ENCODE peak calls at places on chromosome 14, in five cellular contexts. A is substantia nigra; Z is CD4-positive, alpha-beta T cell; P is transverse colon; I is pancreas. B is an unnamed sample.

GRCh38 chr14:101980700-101981099 is 16.3 kb downstream of the DYNC1H1 start:
- DNase-seq in A (no peak), Z (no peak), P (peak; percentile 49), I (peak; percentile 59), B (peak; percentile 23)

GRCh38 chr14:53044486-53044885 is 93.6 kb upstream of the FERMT2 start:
- DNase-seq in A (no peak), Z (no peak), P (no peak), I (no peak), B (no peak)

GRCh38 chr14:96039633-96040311 is 610 bp downstream of the C14orf132 start:
- DNase-seq in A (peak; percentile 77), Z (peak; percentile 24), P (no peak), I (no peak), B (no peak)

GRCh38 chr14:57748279-57748678 is 117.6 kb downstream of the SLC35F4 start:
- DNase-seq in A (no peak), Z (no peak), P (no peak), I (no peak), B (no peak)

GRCh38 chr14:32017587-32017986 is 59.5 kb upstream of the ARHGAP5 start:
- DNase-seq in A (no peak), Z (no peak), P (no peak), I (no peak), B (no peak)

GRCh38 chr14:33938131-33938949 is 12.5 kb downstream of the EGLN3 start:
- DNase-seq in A (peak; percentile 68), Z (no peak), P (peak; percentile 76), I (peak; percentile 75), B (peak; percentile 33)

GRCh38 chr14:34436960-34437728 is 24.9 kb downstream of the SPTSSA start:
- DNase-seq in A (no peak), Z (no peak), P (no peak), I (no peak), B (no peak)

GRCh38 chr14:105889666-105890473 is 363.5 kb downstream of the TMEM121 start:
- DNase-seq in A (no peak), Z (no peak), P (peak; percentile 4), I (no peak), B (no peak)

GRCh38 chr14:21309238-21309636 is 29.4 kb downstream of the RPGRIP1 start:
- DNase-seq in A (no peak), Z (no peak), P (no peak), I (no peak), B (no peak)

GRCh38 chr14:31038521-31039166 is 12.5 kb upstream of the STRN3 start:
- DNase-seq in A (no peak), Z (no peak), P (no peak), I (no peak), B (no peak)

GRCh38 chr14:105891221-105891602 is 364.8 kb downstream of the TMEM121 start:
- DNase-seq in A (no peak), Z (no peak), P (no peak), I (no peak), B (no peak)

GRCh38 chr14:94373708-94374107 is 14.7 kb downstream of the SERPINA1 start:
- DNase-seq in A (no peak), Z (no peak), P (no peak), I (no peak), B (no peak)

GRCh38 chr14:91252901-91253794 is 8.6 kb upstream of the GPR68 start:
- DNase-seq in A (no peak), Z (peak; percentile 70), P (peak; percentile 63), I (no peak), B (peak; percentile 31)

GRCh38 chr14:69270795-69271708 is 11.1 kb downstream of the GALNT16 start:
- DNase-seq in A (no peak), Z (no peak), P (no peak), I (no peak), B (no peak)

GRCh38 chr14:56549721-56550120 is 29.9 kb upstream of the TMEM260 start:
- DNase-seq in A (no peak), Z (no peak), P (no peak), I (no peak), B (peak; percentile 13)

GRCh38 chr14:95216013-95216412 is 58.7 kb upstream of the DICER1 start:
- DNase-seq in A (no peak), Z (no peak), P (no peak), I (no peak), B (no peak)

GRCh38 chr14:52907949-52908348 is 42.9 kb downstream of the FERMT2 start:
- DNase-seq in A (no peak), Z (no peak), P (no peak), I (no peak), B (no peak)

GRCh38 chr14:59664741-59665140 is 88.1 kb upstream of the CCDC175 start:
- DNase-seq in A (no peak), Z (no peak), P (no peak), I (no peak), B (no peak)

GRCh38 chr14:35963209-35963608 is 137.1 kb downstream of the BRMS1L start:
- DNase-seq in A (no peak), Z (no peak), P (no peak), I (no peak), B (no peak)

GRCh38 chr14:86035882-86036281 is 505.9 kb downstream of the FLRT2 start:
- DNase-seq in A (no peak), Z (no peak), P (no peak), I (no peak), B (no peak)

GRCh38 chr14:91899777-91900176 is 32.4 kb upstream of the TC2N start:
- DNase-seq in A (no peak), Z (no peak), P (no peak), I (no peak), B (no peak)

GRCh38 chr14:48974994-48975393 is 611.2 kb downstream of the RPS29 start:
- DNase-seq in A (no peak), Z (no peak), P (no peak), I (no peak), B (no peak)

GRCh38 chr14:96989293-96989692 is 192.1 kb downstream of the VRK1 start:
- DNase-seq in A (peak; percentile 28), Z (no peak), P (no peak), I (no peak), B (no peak)

GRCh38 chr14:96139879-96140278 is 64.8 kb upstream of the BDKRB2 start:
- DNase-seq in A (no peak), Z (no peak), P (no peak), I (no peak), B (no peak)

GRCh38 chr14:97073622-97074021 is 276.4 kb downstream of the VRK1 start:
- DNase-seq in A (no peak), Z (no peak), P (no peak), I (no peak), B (no peak)

GRCh38 chr14:68473050-68473449 is 319.8 kb downstream of the ZFP36L1 start:
- DNase-seq in A (no peak), Z (no peak), P (no peak), I (peak; percentile 82), B (no peak)

DNA sequence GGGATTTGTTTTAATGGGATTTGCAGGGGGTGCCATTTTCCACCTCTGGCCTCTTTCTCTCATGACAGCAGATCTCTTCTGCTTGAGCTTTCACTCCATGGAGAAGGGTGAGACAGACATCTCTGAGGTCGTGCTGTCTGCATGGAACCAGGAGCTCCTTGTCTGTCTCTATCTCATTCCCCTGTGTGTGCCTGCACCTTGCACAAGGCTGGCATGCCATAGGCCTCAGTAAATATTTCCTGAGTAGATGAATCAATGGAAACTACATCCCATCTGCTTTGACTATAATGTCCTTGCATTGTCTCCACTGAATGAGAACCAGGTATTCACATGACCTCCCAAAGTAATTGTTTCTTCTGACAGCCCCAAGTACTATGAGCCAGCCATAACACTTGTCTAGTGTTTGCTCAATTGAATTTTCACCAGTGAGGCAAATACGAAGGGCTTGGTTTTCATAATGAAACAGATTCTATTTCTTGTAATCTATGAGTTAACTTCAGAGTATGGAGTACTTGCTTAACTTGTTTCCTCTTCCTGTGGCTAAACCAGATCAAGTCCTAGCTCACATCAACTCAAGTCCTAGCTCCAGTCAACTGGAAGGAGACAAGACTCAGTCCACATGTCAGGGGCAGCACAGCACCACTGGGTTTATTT is 32.3 kb downstream of the KCNK13 start:
- DNase-seq in A (no peak), Z (no peak), P (no peak), I (no peak), B (no peak)
- H3K27ac ChIP-seq in A (no peak overlapping the region), Z (no peak overlapping the region), P (no peak overlapping the region), I (no peak overlapping the region), B (no peak overlapping the region)

GRCh38 chr14:74495356-74495755 is 1.8 kb downstream of the ISCA2 start:
- DNase-seq in A (no peak), Z (no peak), P (no peak), I (no peak), B (no peak)

GRCh38 chr14:74492413-74493342 is at the start of gene NPC2:
- DNase-seq in A (no peak), Z (no peak), P (no peak), I (no peak), B (no peak)

GRCh38 chr14:74488788-74489397 is 4.2 kb downstream of the NPC2 start:
- DNase-seq in A (no peak), Z (no peak), P (no peak), I (no peak), B (no peak)

GRCh38 chr14:74493343-74494261 is at the start of gene ISCA2:
- DNase-seq in A (peak; percentile 99), Z (peak; percentile 100), P (peak; percentile 100), I (peak; percentile 100), B (peak; percentile 97)

GRCh38 chr14:74491952-74492351 is 1.2 kb downstream of the NPC2 start:
- DNase-seq in A (peak; percentile 42), Z (no peak), P (no peak), I (no peak), B (no peak)
- H3K27ac ChIP-seq in A (peak overlapping the region; percentile 20), Z (no peak overlapping the region), P (peak overlapping the region; percentile 93), I (no peak overlapping the region), B (no peak overlapping the region)

DNA sequence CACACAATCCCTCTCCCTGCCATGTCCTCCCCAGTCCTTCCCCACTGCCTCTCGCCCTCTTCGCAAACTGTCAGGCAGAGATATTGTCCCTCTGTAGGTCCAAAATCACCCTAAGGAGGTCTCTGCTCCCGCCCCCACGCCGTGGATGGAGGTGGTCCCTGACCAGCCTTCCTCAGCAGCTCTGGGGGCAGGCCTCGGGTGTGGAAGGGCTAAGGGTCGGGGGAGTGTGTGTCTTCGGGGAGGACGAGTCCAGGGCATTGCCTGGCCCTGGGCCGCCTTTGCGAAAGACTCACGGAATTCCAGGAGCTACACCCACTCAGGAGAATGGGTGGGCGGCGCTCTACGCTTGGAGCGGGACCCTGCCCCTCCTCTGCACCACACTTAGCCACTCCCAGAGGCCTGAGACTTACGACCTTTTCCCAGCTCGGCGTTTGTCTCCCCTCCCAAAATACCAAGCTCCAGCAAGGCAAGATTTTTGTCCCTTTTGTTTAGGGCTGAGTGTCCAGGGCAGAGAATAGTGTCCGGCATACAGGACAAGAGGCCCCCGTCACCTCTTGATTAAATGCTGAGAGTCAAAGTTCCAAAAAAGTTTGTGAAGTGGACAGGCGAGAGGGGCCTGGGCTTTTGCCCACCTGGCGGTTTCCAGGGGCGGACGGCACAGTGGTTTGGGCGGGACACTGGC is 881 bp downstream of the PYGL start:
- DNase-seq in A (no peak), Z (no peak), P (peak; percentile 58), I (peak; percentile 45), B (no peak)
- H3K27ac ChIP-seq in A (peak overlapping the region; percentile 51), Z (no peak overlapping the region), P (peak overlapping the region; percentile 89), I (no peak overlapping the region), B (no peak overlapping the region)

DNA sequence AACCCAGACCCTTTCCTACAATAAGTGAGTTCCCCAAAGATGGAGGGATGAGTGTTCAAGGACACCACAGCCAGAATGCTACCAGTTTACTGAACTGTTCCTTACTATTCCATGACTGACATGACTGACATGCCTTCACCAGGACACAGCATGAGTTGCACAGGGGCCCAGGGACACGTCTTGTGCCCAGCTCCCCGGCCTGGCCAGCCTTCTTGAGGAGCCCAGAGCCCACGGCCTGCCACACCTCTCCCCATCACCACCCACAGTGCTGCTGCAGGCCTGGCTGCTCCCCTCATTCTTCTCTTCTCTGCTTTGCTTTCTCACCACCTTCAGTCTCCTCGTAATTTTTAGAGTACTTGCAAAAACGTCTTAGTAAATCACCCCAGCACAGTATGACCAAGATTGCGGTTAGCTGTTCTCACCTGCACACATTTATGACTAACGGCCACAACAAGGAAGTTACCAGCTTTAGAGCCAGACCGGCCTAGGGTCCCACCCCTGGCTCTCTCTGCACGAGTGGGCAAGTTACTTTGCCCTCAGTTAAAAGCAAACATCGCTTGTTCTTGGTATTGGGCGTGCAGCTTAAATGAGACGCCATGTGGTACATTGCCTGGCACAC is 18.5 kb downstream of the PPP2R5E start:
- DNase-seq in A (no peak), Z (no peak), P (peak; percentile 80), I (no peak), B (no peak)
- H3K27ac ChIP-seq in A (no peak overlapping the region), Z (no peak overlapping the region), P (peak overlapping the region; percentile 75), I (no peak overlapping the region), B (no peak overlapping the region)